ENCODE peak calls at places on chromosomes 6 and 20, in ten cellular contexts. Y is left ventricle myocardium inferior, N is kidney epithelial cell, G is spleen, X is astrocyte of the spinal cord, P is SK-N-SH, L is mesendoderm, O is tibial artery, D is prostate gland, H is heart left ventricle. M is an unnamed sample.

GRCh38 chr6:113318553-113318952 is 538.6 kb upstream of the MARCKS start:
- DNase-seq in H (no peak), O (no peak), P (no peak), L (no peak), X (peak; percentile 25), N (no peak), G (no peak), Y (no peak), D (no peak), M (no peak)

GRCh38 chr6:71056656-71057055 is 99.8 kb upstream of the B3GAT2 start:
- DNase-seq in N (no peak), O (no peak), G (no peak), X (no peak), P (no peak), H (no peak), L (no peak), Y (no peak), D (no peak), M (no peak)

GRCh38 chr6:54441687-54442248 is 133.5 kb downstream of the TINAG start:
- DNase-seq in N (no peak), D (no peak), P (no peak), Y (no peak), L (no peak), H (no peak), O (no peak), X (no peak), G (no peak), M (no peak)

GRCh38 chr20:46562373-46563169 is 12.1 kb upstream of the OCSTAMP start:
- DNase-seq in L (peak; percentile 93), X (peak; percentile 47), N (no peak), D (peak; percentile 65), O (peak; percentile 80), G (no peak), Y (peak; percentile 54), P (peak; percentile 80), H (no peak), M (no peak)

GRCh38 chr6:149917679-149918078 is 5.2 kb downstream of the RAET1G start:
- DNase-seq in G (peak; percentile 19), O (peak; percentile 40), P (no peak), X (no peak), L (no peak), H (no peak), Y (no peak), D (no peak), N (no peak), M (no peak)

GRCh38 chr6:40536442-40536841 is 50.7 kb downstream of the LRFN2 start:
- DNase-seq in G (peak; percentile 69), D (no peak), L (peak; percentile 85), P (peak; percentile 31), H (no peak), X (no peak), Y (no peak), O (no peak), N (no peak), M (no peak)

GRCh38 chr6:119347466-119348307 is 1.9 kb downstream of the MAN1A1 start:
- DNase-seq in O (peak; percentile 73), X (no peak), Y (peak; percentile 21), N (no peak), D (peak; percentile 30), G (peak; percentile 91), L (no peak), P (no peak), H (peak; percentile 67), M (peak; percentile 74)

GRCh38 chr20:35318502-35319157 is 26.4 kb upstream of the FAM83C start:
- DNase-seq in Y (no peak), P (no peak), N (peak; percentile 94), H (no peak), L (peak; percentile 85), O (no peak), X (peak; percentile 86), D (peak; percentile 56), G (no peak), M (no peak)

GRCh38 chr6:108715832-108716231 is 132.4 kb upstream of the ARMC2 start:
- DNase-seq in L (no peak), H (no peak), Y (no peak), D (no peak), O (no peak), G (no peak), N (no peak), P (peak; percentile 56), X (no peak), M (no peak)

GRCh38 chr20:17491488-17491887 is 39.7 kb downstream of the BFSP1 start:
- DNase-seq in P (no peak), H (no peak), Y (no peak), L (no peak), N (no peak), O (no peak), G (no peak), D (no peak), X (no peak), M (no peak)

GRCh38 chr20:57560554-57561355 is at the start of gene PCK1:
- DNase-seq in L (no peak), H (peak; percentile 70), O (peak; percentile 77), X (no peak), D (no peak), G (peak; percentile 64), P (no peak), Y (peak; percentile 60), N (peak; percentile 54), M (no peak)

GRCh38 chr20:62736407-62737071 is 27.9 kb downstream of the NTSR1 start:
- DNase-seq in G (no peak), N (no peak), D (no peak), P (no peak), Y (peak; percentile 0), L (no peak), O (peak; percentile 42), X (no peak), H (no peak), M (no peak)

GRCh38 chr20:36644713-36645109 is 1.3 kb downstream of the SLA2 start:
- DNase-seq in X (no peak), L (no peak), O (no peak), D (no peak), H (no peak), G (no peak), P (no peak), N (no peak), Y (no peak), M (no peak)

GRCh38 chr6:99993533-99994251 is at the start of gene MCHR2:
- DNase-seq in D (no peak), O (no peak), Y (no peak), H (peak; percentile 44), G (no peak), L (peak; percentile 39), P (no peak), N (no peak), X (no peak), M (peak; percentile 57)
- H3K4me3 ChIP-seq in D (peak within 1 kb of the TSS; percentile 19), O (peak within 1 kb of the TSS; percentile 12), Y (peak within 1 kb of the TSS; percentile 44), H (no peak within 1 kb of the TSS), G (no peak within 1 kb of the TSS), L (peak within 1 kb of the TSS; percentile 28), P (peak within 1 kb of the TSS; percentile 3), N (peak within 1 kb of the TSS; percentile 27), X (peak within 1 kb of the TSS; percentile 22), M (peak within 1 kb of the TSS; percentile 10)

GRCh38 chr6:24926639-24927038 is 9.1 kb downstream of the RIPOR2 start:
- DNase-seq in N (no peak), X (no peak), O (no peak), L (no peak), D (no peak), P (no peak), G (no peak), Y (no peak), H (no peak), M (no peak)
- H3K4me3 ChIP-seq in N (no peak overlapping the region), X (no peak overlapping the region), O (no peak overlapping the region), L (no peak overlapping the region), D (no peak overlapping the region), P (no peak overlapping the region), G (no peak overlapping the region), Y (no peak overlapping the region), H (no peak overlapping the region), M (no peak overlapping the region)

DNA sequence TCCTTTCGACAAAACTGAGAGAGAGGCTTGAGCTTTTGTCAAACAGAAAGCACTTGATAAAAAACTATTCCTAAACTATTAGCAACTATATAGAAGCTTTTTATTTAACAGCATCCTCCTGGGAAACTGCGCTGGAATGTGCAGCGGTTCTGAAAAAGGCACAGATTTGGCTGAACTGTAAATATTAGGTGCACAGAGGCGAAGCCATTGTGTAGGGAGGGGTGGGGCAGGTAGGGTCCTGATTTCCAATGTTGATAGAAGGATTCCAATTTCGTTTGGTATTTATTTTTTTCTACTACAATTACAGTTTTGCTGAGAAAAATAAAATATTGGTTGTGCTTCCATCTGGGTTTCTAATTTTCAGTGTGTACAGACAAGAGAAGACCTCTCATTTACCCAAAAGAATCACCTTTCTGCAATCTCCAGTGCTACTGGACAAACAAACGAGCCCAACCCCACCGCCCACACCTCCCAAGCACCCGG is 688 bp upstream of the SH3BGRL2 start:
- DNase-seq in D (no peak), H (no peak), Y (no peak), N (no peak), X (no peak), O (no peak), G (no peak), L (no peak), P (no peak), M (no peak)
- H3K4me3 ChIP-seq in D (peak overlapping the region; percentile 83), H (peak overlapping the region; percentile 89), Y (peak overlapping the region; percentile 87), N (peak overlapping the region; percentile 97), X (peak overlapping the region; percentile 82), O (peak overlapping the region; percentile 67), G (peak overlapping the region; percentile 66), L (peak overlapping the region; percentile 41), P (peak overlapping the region; percentile 92), M (peak overlapping the region; percentile 73)

GRCh38 chr20:37988555-37988954 is 44.7 kb downstream of the TTI1 start:
- DNase-seq in Y (no peak), O (no peak), G (no peak), N (no peak), H (no peak), P (no peak), L (no peak), X (peak; percentile 37), D (no peak), M (no peak)

GRCh38 chr20:37989601-37990001 is 43.7 kb downstream of the TTI1 start:
- DNase-seq in Y (peak; percentile 38), G (no peak), O (no peak), X (peak; percentile 22), L (no peak), D (peak; percentile 76), H (no peak), P (no peak), N (no peak), M (peak; percentile 78)

GRCh38 chr20:37992802-37993538 is 40.3 kb downstream of the TTI1 start:
- DNase-seq in O (no peak), P (peak; percentile 71), G (no peak), X (peak; percentile 81), D (peak; percentile 67), N (no peak), H (no peak), L (peak; percentile 13), Y (peak; percentile 39), M (no peak)

GRCh38 chr20:37991506-37992302 is 41.6 kb downstream of the TTI1 start:
- DNase-seq in Y (no peak), X (no peak), O (no peak), P (no peak), H (no peak), D (no peak), G (no peak), N (no peak), L (no peak), M (no peak)

DNA sequence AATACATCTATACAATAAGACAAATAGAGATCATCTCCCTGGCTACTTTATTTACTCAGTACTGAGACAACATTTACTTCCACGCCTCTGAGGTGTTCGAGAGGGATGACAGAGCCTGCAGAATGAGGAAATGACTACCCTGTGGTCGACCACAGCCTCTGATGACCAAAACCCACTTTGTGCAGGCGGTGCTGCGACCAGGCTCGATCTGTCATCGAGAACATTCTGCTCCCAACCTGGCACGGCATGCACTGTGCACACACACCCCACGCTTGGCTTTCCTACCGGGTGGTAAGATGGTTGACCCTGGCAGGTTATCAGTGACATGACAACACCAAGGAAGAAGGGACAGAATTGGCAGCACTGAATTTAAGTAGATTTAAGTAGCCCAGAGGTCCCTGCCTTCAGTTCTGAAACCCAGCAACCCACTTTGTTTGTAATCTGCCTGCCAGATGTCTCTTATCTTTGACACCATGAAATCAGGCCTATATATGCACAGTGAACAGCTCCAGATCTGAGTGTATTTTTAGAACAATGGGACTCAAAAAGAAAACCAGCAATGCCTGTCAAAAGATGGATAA is 42.6 kb downstream of the TTI1 start:
- DNase-seq in Y (peak; percentile 71), P (peak; percentile 67), L (no peak), X (peak; percentile 73), G (peak; percentile 86), N (peak; percentile 59), H (peak; percentile 76), D (peak; percentile 56), O (no peak), M (peak; percentile 80)
- H3K4me3 ChIP-seq in Y (no peak overlapping the region), P (no peak overlapping the region), L (no peak overlapping the region), X (no peak overlapping the region), G (no peak overlapping the region), N (no peak overlapping the region), H (no peak overlapping the region), D (no peak overlapping the region), O (no peak overlapping the region), M (no peak overlapping the region)

M was measured in upper lobe of right lung.